ENCODE peak calls at places on chromosomes 1 and 21, in eight cellular contexts. F, O, I, S, A, U, H and N are unnamed samples.

GRCh38 chr1:175678471-175678870 is 64.9 kb downstream of the TNR start:
- DNase-seq in H (no peak), S (no peak), F (no peak), O (no peak), A (no peak), U (no peak), I (no peak), N (no peak)

GRCh38 chr1:29650476-29650875 is 414.2 kb downstream of the PTPRU start:
- DNase-seq in U (no peak), F (peak; percentile 26), A (no peak), O (no peak), H (no peak), I (no peak), S (peak; percentile 3), N (no peak)

GRCh38 chr1:38570576-38570975 is 289.0 kb downstream of the RRAGC start:
- DNase-seq in A (no peak), F (no peak), I (no peak), H (no peak), U (no peak), O (no peak), S (no peak), N (no peak)

GRCh38 chr1:7489586-7489985 is 281.5 kb upstream of the VAMP3 start:
- DNase-seq in H (no peak), O (no peak), I (no peak), A (no peak), F (no peak), S (no peak), U (no peak), N (no peak)

GRCh38 chr21:34670220-34670961 is 1.6 kb downstream of the CLIC6 start:
- DNase-seq in I (no peak), O (no peak), F (no peak), A (peak; percentile 41), U (peak; percentile 32), S (peak; percentile 60), H (no peak), N (no peak)

GRCh38 chr1:78440381-78440793 is 50.4 kb upstream of the PTGFR start:
- DNase-seq in F (no peak), O (no peak), S (no peak), A (peak; percentile 69), U (no peak), I (no peak), H (no peak), N (peak; percentile 80)

GRCh38 chr1:21633992-21634475 is 35.1 kb downstream of the RAP1GAP start:
- DNase-seq in A (no peak), I (no peak), U (no peak), S (no peak), F (no peak), H (no peak), O (peak; percentile 69), N (no peak)

GRCh38 chr21:32389337-32390015 is 3.3 kb downstream of the URB1 start:
- DNase-seq in F (no peak), U (no peak), I (no peak), S (no peak), H (no peak), A (peak; percentile 33), O (no peak), N (no peak)

GRCh38 chr1:1272341-1273151 is 1.1 kb downstream of the UBE2J2 start:
- DNase-seq in I (no peak), O (peak; percentile 53), F (no peak), S (peak; percentile 66), A (no peak), U (no peak), H (no peak), N (no peak)

GRCh38 chr1:170700842-170701305 is 36.9 kb downstream of the PRRX1 start:
- DNase-seq in I (no peak), U (no peak), A (peak; percentile 62), H (no peak), O (no peak), F (no peak), S (no peak), N (no peak)

GRCh38 chr1:155884028-155884950 is 24.9 kb downstream of the SYT11 start:
- DNase-seq in A (peak; percentile 37), H (no peak), S (peak; percentile 20), O (no peak), I (no peak), F (no peak), U (no peak), N (no peak)

GRCh38 chr1:31723828-31724359 is 20.1 kb upstream of the COL16A1 start:
- DNase-seq in F (peak; percentile 64), A (peak; percentile 91), H (no peak), O (peak; percentile 62), I (peak; percentile 62), U (peak; percentile 61), S (peak; percentile 80), N (no peak)

GRCh38 chr1:63618001-63618400 is 24.8 kb downstream of the PGM1 start:
- DNase-seq in I (no peak), F (no peak), U (no peak), A (no peak), S (no peak), O (no peak), H (no peak), N (peak; percentile 38)

GRCh38 chr1:95084317-95085176 is 11.8 kb upstream of the ALG14 start:
- DNase-seq in O (no peak), H (no peak), F (no peak), A (peak; percentile 56), I (peak; percentile 17), S (peak; percentile 40), U (no peak), N (no peak)

GRCh38 chr1:175198332-175198731 is 5.8 kb upstream of the KIAA0040 start:
- DNase-seq in U (no peak), O (no peak), S (no peak), A (no peak), H (no peak), I (no peak), F (no peak), N (no peak)

GRCh38 chr1:21232044-21232443 is 55.3 kb upstream of the EIF4G3 start:
- DNase-seq in I (peak; percentile 69), H (no peak), F (no peak), A (peak; percentile 79), S (peak; percentile 67), O (peak; percentile 60), U (no peak), N (peak; percentile 16)

GRCh38 chr1:56526571-56527174 is 52.7 kb downstream of the PLPP3 start:
- DNase-seq in A (peak; percentile 48), F (no peak), I (no peak), H (no peak), S (no peak), O (no peak), U (no peak), N (no peak)

GRCh38 chr1:71307451-71307850 is 226.6 kb upstream of the ZRANB2 start:
- DNase-seq in U (no peak), S (peak; percentile 25), O (no peak), F (no peak), H (no peak), I (no peak), A (peak; percentile 86), N (peak; percentile 51)

GRCh38 chr1:244335456-244335855 is 116.3 kb downstream of the ADSS2 start:
- DNase-seq in A (no peak), O (no peak), H (no peak), U (no peak), F (no peak), S (no peak), I (no peak), N (no peak)

DNA sequence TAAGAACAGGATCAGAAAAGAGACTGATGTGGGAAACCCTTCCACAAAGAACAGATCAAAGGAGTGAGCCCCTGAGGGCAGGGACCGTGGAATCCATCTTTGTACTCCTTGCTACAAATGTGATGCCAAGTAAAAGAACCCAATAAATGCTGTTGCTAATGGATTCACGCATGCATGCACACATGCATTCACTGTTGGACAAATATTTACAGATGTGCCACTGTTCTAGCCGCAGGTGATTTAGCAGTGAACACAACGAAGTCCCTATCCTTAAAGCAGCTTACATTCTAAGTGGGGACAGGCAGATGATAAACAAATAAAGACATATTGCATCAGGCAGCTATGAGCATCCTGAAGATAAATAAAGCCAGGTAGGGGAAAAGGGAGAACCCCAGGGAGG is 67.8 kb downstream of the ITPKB start:
- DNase-seq in I (no peak), S (no peak), O (no peak), H (no peak), U (no peak), F (no peak), A (no peak), N (no peak)
- H3K4me3 ChIP-seq in I (no peak overlapping the region), S (no peak overlapping the region), O (no peak overlapping the region), H (no peak overlapping the region), U (no peak overlapping the region), F (no peak overlapping the region), A (no peak overlapping the region), N (no peak overlapping the region)

DNA sequence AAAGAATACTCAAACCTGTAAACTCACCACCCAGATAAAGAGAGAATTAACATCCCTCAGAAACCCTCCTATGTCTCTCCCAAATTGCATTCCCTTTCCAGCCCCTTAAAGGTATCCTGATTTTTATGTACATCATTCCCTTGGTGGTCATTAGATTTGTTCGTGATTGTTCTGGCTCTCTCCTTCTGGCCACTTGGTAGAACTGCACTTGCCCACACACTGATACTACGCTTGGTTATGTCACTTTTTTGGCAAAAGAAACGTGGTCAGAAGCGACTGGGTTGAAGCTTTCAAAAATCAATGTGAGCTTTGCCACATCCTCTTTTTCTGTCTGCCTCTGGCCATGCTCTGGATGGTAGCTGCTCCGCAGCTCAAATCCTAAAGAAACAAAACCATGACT is 76.3 kb downstream of the KRTAP19-8 start:
- DNase-seq in A (no peak), S (no peak), I (no peak), U (no peak), F (no peak), O (no peak), H (no peak), N (no peak)
- TF ChIP-seq CTCF in A (no peak), S (no peak), I (no peak), U (no peak), F (no peak), O (no peak), H (no peak), N (no peak)

GRCh38 chr1:51344276-51344601 is 13.9 kb upstream of the TTC39A start:
- DNase-seq in S (no peak), I (no peak), U (no peak), F (no peak), O (no peak), A (no peak), H (no peak), N (no peak)
- H3K4me3 ChIP-seq in S (peak overlapping the region; percentile 49), I (no peak overlapping the region), U (no peak overlapping the region), F (no peak overlapping the region), O (peak overlapping the region; percentile 72), A (no peak overlapping the region), H (no peak overlapping the region), N (no peak overlapping the region)

DNA sequence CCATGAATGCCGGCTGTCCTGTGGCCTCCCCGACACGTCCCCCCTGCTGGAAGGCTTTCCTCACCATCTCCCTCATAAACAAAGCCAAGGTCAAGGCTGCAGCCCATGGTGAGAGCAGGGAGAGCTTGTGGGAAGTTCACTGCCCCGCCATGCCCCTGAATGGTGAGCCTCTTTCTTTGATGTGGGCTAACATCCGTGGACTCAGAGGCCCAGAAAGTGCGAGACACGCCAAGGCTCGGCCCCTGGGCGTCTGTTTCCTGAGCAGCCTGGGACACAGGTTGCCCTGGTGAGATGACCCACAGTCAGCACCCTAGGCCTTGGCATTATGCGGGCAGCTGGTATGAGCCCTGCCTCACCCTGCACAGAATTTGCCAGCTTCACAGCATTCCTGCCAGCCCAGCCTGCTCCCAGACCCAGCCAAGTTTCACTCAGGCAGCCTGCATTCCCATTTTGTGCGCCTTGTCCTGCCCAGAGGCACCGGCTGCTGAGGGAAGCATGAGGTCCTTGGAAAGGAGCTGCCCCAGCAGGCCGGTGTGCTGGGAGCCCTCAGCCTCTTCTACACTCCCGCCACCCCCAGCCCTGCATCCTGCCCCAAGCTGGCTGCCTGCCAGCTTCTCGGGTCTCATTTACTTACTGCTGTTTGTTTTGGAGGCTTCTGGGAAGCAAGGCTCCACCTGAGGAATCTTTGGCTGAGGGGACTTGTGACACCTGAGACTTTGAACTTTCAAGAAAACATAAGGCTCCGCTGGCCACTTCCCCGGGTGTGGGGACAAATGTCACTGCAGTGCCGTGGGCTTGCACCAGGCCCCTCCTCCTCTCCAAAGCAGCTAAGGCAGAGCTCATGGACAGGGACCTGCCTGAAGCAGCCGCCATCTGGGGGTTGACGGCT is 31.9 kb downstream of the NEK2 start:
- DNase-seq in O (peak; percentile 87), U (no peak), A (no peak), H (peak; percentile 54), F (peak; percentile 61), S (peak; percentile 85), I (no peak), N (no peak)
- TF ChIP-seq CTCF in O (no peak), U (no peak), A (no peak), H (no peak), F (no peak), S (no peak), I (no peak), N (no peak)